ENCODE peak calls at places on chromosomes 6 and 20, in eight cellular contexts. One of them, this sample, is unnamed.

GRCh38 chr6:7378629-7379218 is 10.8 kb downstream of the CAGE1 start:
- DNase-seq in endodermal cell: no peak
- DNase-seq in astrocyte of the cerebellum: no peak
- DNase-seq in kidney: no peak
- DNase-seq in Peyer's patch: no peak
- DNase-seq in AG10803: no peak
- DNase-seq in kidney epithelial cell: no peak
- DNase-seq in ovary: no peak
- DNase-seq in this sample: no peak

GRCh38 chr20:6492396-6493055 is 275.0 kb upstream of the BMP2 start:
- DNase-seq in Peyer's patch: no peak
- DNase-seq in kidney epithelial cell: peak
- DNase-seq in kidney: no peak
- DNase-seq in AG10803: no peak
- DNase-seq in endodermal cell: peak
- DNase-seq in astrocyte of the cerebellum: no peak
- DNase-seq in ovary: no peak
- DNase-seq in this sample: no peak

GRCh38 chr6:93962566-93962965 is 543.2 kb upstream of the EPHA7 start:
- DNase-seq in ovary: no peak
- DNase-seq in kidney epithelial cell: no peak
- DNase-seq in kidney: no peak
- DNase-seq in Peyer's patch: no peak
- DNase-seq in endodermal cell: peak
- DNase-seq in AG10803: no peak
- DNase-seq in astrocyte of the cerebellum: no peak
- DNase-seq in this sample: no peak

GRCh38 chr6:3977875-3978711 is 100.8 kb downstream of the FAM217A start:
- DNase-seq in astrocyte of the cerebellum: peak
- DNase-seq in endodermal cell: peak
- DNase-seq in kidney: no peak
- DNase-seq in Peyer's patch: no peak
- DNase-seq in kidney epithelial cell: peak
- DNase-seq in ovary: peak
- DNase-seq in AG10803: peak
- DNase-seq in this sample: peak

GRCh38 chr6:158764188-158764849 is 54.8 kb downstream of the EZR start:
- DNase-seq in Peyer's patch: no peak
- DNase-seq in kidney epithelial cell: no peak
- DNase-seq in endodermal cell: peak
- DNase-seq in astrocyte of the cerebellum: no peak
- DNase-seq in ovary: no peak
- DNase-seq in AG10803: no peak
- DNase-seq in kidney: no peak
- DNase-seq in this sample: no peak

GRCh38 chr6:134352786-134353480 is 35.0 kb upstream of the SGK1 start:
- DNase-seq in Peyer's patch: no peak
- DNase-seq in kidney: no peak
- DNase-seq in kidney epithelial cell: no peak
- DNase-seq in endodermal cell: no peak
- DNase-seq in astrocyte of the cerebellum: peak
- DNase-seq in AG10803: peak
- DNase-seq in ovary: no peak
- DNase-seq in this sample: peak

GRCh38 chr6:159044899-159045727 is at the start of gene TAGAP:
- DNase-seq in astrocyte of the cerebellum: no peak
- DNase-seq in kidney epithelial cell: no peak
- DNase-seq in kidney: peak
- DNase-seq in Peyer's patch: no peak
- DNase-seq in AG10803: peak
- DNase-seq in endodermal cell: no peak
- DNase-seq in ovary: peak
- DNase-seq in this sample: no peak

GRCh38 chr6:37110455-37111155 is 59.3 kb upstream of the PIM1 start:
- DNase-seq in AG10803: no peak
- DNase-seq in kidney epithelial cell: no peak
- DNase-seq in ovary: peak
- DNase-seq in Peyer's patch: no peak
- DNase-seq in kidney: no peak
- DNase-seq in endodermal cell: no peak
- DNase-seq in astrocyte of the cerebellum: no peak
- DNase-seq in this sample: no peak

GRCh38 chr20:49541733-49542513 is 26.0 kb downstream of the PTGIS start:
- DNase-seq in ovary: peak
- DNase-seq in kidney: no peak
- DNase-seq in Peyer's patch: peak
- DNase-seq in AG10803: peak
- DNase-seq in endodermal cell: peak
- DNase-seq in kidney epithelial cell: no peak
- DNase-seq in astrocyte of the cerebellum: peak
- DNase-seq in this sample: no peak

GRCh38 chr6:134267917-134268361 is 50.0 kb downstream of the SGK1 start:
- DNase-seq in endodermal cell: peak
- DNase-seq in AG10803: no peak
- DNase-seq in kidney: no peak
- DNase-seq in astrocyte of the cerebellum: no peak
- DNase-seq in Peyer's patch: no peak
- DNase-seq in ovary: peak
- DNase-seq in kidney epithelial cell: no peak
- DNase-seq in this sample: no peak

GRCh38 chr6:111792914-111793700 is 80.1 kb downstream of the FYN start:
- DNase-seq in AG10803: no peak
- DNase-seq in kidney epithelial cell: no peak
- DNase-seq in ovary: no peak
- DNase-seq in kidney: no peak
- DNase-seq in endodermal cell: no peak
- DNase-seq in astrocyte of the cerebellum: no peak
- DNase-seq in Peyer's patch: no peak
- DNase-seq in this sample: no peak
- H3K4me3 ChIP-seq in AG10803: no peak
- H3K4me3 ChIP-seq in kidney epithelial cell: no peak
- H3K4me3 ChIP-seq in ovary: no peak
- H3K4me3 ChIP-seq in kidney: no peak
- H3K4me3 ChIP-seq in endodermal cell: no peak
- H3K4me3 ChIP-seq in astrocyte of the cerebellum: no peak
- H3K4me3 ChIP-seq in Peyer's patch: peak
- H3K4me3 ChIP-seq in this sample: no peak

GRCh38 chr6:624979-625378 is 31.9 kb downstream of the HUS1B start:
- DNase-seq in Peyer's patch: no peak
- DNase-seq in kidney: no peak
- DNase-seq in endodermal cell: peak
- DNase-seq in ovary: no peak
- DNase-seq in astrocyte of the cerebellum: no peak
- DNase-seq in kidney epithelial cell: no peak
- DNase-seq in AG10803: peak
- DNase-seq in this sample: peak
- TF ChIP-seq CTCF in Peyer's patch: peak
- TF ChIP-seq CTCF in kidney: no peak
- TF ChIP-seq CTCF in endodermal cell: peak
- TF ChIP-seq CTCF in ovary: no peak
- TF ChIP-seq CTCF in astrocyte of the cerebellum: peak
- TF ChIP-seq CTCF in kidney epithelial cell: no peak
- TF ChIP-seq CTCF in AG10803: peak
- TF ChIP-seq CTCF in this sample: peak

GRCh38 chr6:18280084-18280483 is 15.8 kb upstream of the DEK start:
- DNase-seq in AG10803: peak
- DNase-seq in astrocyte of the cerebellum: no peak
- DNase-seq in kidney epithelial cell: no peak
- DNase-seq in Peyer's patch: no peak
- DNase-seq in kidney: no peak
- DNase-seq in ovary: no peak
- DNase-seq in endodermal cell: no peak
- DNase-seq in this sample: no peak

GRCh38 chr6:18277181-18278006 is 13.1 kb upstream of the DEK start:
- DNase-seq in kidney: no peak
- DNase-seq in kidney epithelial cell: no peak
- DNase-seq in astrocyte of the cerebellum: no peak
- DNase-seq in AG10803: no peak
- DNase-seq in ovary: no peak
- DNase-seq in endodermal cell: peak
- DNase-seq in Peyer's patch: no peak
- DNase-seq in this sample: no peak

GRCh38 chr6:18281564-18281963 is 17.2 kb upstream of the DEK start:
- DNase-seq in astrocyte of the cerebellum: no peak
- DNase-seq in ovary: no peak
- DNase-seq in kidney: no peak
- DNase-seq in kidney epithelial cell: no peak
- DNase-seq in AG10803: no peak
- DNase-seq in Peyer's patch: no peak
- DNase-seq in endodermal cell: no peak
- DNase-seq in this sample: no peak

DNA sequence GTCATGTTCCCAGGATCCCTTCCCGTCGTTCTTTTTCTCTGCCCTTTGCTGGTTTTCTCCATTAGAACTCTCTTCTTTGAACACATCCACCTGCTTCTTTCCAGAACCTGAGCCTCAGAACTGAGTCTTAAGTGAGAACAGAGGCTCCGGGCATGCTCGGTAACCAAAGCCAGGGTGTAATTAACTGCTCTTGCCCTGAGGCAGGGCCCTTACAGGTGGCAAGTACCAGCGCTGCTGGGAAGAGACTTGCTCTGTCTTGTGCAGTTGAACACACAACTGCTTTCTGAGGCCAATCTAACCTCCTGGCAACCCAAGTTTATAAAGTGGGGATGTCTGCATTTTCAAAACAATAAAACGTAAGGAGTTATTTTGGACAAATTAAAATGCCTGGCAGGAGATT is 12.3 kb upstream of the DEK start:
- DNase-seq in astrocyte of the cerebellum: no peak
- DNase-seq in AG10803: no peak
- DNase-seq in endodermal cell: no peak
- DNase-seq in Peyer's patch: no peak
- DNase-seq in kidney epithelial cell: no peak
- DNase-seq in kidney: no peak
- DNase-seq in ovary: no peak
- DNase-seq in this sample: no peak
- H3K4me3 ChIP-seq in astrocyte of the cerebellum: peak
- H3K4me3 ChIP-seq in AG10803: peak
- H3K4me3 ChIP-seq in endodermal cell: peak
- H3K4me3 ChIP-seq in Peyer's patch: no peak
- H3K4me3 ChIP-seq in kidney epithelial cell: no peak
- H3K4me3 ChIP-seq in kidney: no peak
- H3K4me3 ChIP-seq in ovary: no peak
- H3K4me3 ChIP-seq in this sample: no peak

GRCh38 chr6:12957321-12958051 is 240.9 kb downstream of the PHACTR1 start:
- DNase-seq in ovary: peak
- DNase-seq in kidney epithelial cell: peak
- DNase-seq in kidney: peak
- DNase-seq in astrocyte of the cerebellum: peak
- DNase-seq in AG10803: peak
- DNase-seq in Peyer's patch: peak
- DNase-seq in endodermal cell: peak
- DNase-seq in this sample: no peak
- TF ChIP-seq CTCF in ovary: no peak
- TF ChIP-seq CTCF in kidney epithelial cell: peak
- TF ChIP-seq CTCF in kidney: peak
- TF ChIP-seq CTCF in astrocyte of the cerebellum: no peak
- TF ChIP-seq CTCF in AG10803: peak
- TF ChIP-seq CTCF in Peyer's patch: no peak
- TF ChIP-seq CTCF in endodermal cell: no peak
- TF ChIP-seq CTCF in this sample: no peak

DNA sequence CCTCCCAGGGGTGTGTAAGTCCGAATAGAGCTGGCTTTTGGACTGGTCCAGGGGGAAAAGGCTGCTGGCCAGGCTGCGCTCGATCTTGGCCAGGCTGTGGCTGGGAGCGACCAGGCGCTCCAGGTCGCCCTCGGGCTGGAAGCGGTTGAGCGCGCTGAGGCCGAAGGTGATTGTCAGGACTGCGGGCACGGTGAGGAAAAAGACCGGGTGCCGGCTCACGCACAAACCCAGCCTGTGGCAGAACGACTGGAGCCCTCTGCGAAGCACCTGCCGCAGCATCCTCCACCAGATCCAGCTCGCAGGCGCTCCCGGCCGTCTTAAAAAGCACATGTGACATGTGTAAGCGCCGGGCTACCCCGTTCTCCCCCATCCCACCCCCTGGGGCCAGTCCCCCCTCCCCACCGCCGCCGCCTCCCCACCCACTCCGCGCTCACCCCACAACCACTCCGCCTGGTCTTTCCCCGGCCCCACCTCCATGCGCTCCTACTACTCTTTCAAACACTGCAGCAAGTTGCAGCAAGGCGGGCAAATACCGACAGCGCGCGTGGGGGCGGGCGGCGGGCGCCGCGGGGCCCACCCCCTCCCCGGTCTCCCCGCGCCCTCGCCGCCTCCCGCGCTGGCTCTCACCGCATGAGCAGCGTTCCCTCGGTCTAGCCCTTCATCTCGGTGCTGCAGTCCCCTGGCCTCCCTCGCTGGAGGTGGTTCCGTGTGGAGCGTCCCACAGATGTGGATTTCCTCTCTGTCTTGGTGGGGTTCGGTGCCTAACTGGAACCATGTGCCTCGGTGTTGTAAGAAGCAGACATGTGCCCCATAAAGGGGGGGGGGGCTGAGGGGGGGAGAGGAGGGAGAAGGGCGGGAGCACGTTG is 42.4 kb downstream of the PTCHD4 start:
- DNase-seq in Peyer's patch: peak
- DNase-seq in AG10803: no peak
- DNase-seq in ovary: no peak
- DNase-seq in endodermal cell: peak
- DNase-seq in kidney epithelial cell: no peak
- DNase-seq in kidney: peak
- DNase-seq in astrocyte of the cerebellum: no peak
- DNase-seq in this sample: no peak
- H3K4me3 ChIP-seq in Peyer's patch: no peak
- H3K4me3 ChIP-seq in AG10803: no peak
- H3K4me3 ChIP-seq in ovary: no peak
- H3K4me3 ChIP-seq in endodermal cell: no peak
- H3K4me3 ChIP-seq in kidney epithelial cell: peak
- H3K4me3 ChIP-seq in kidney: no peak
- H3K4me3 ChIP-seq in astrocyte of the cerebellum: peak
- H3K4me3 ChIP-seq in this sample: peak

GRCh38 chr20:53678315-53678989 is 84.8 kb upstream of the ZNF217 start:
- DNase-seq in kidney: no peak
- DNase-seq in astrocyte of the cerebellum: no peak
- DNase-seq in ovary: no peak
- DNase-seq in Peyer's patch: no peak
- DNase-seq in kidney epithelial cell: no peak
- DNase-seq in AG10803: no peak
- DNase-seq in endodermal cell: no peak
- DNase-seq in this sample: no peak
- TF ChIP-seq CTCF in kidney: no peak
- TF ChIP-seq CTCF in astrocyte of the cerebellum: peak
- TF ChIP-seq CTCF in ovary: no peak
- TF ChIP-seq CTCF in Peyer's patch: peak
- TF ChIP-seq CTCF in kidney epithelial cell: no peak
- TF ChIP-seq CTCF in AG10803: peak
- TF ChIP-seq CTCF in endodermal cell: peak
- TF ChIP-seq CTCF in this sample: no peak